ENCODE peak calls at places on chromosomes 7 and 10, in five cellular contexts. A is HepG2, Z is upper lobe of left lung, R is GM12878, Y is K562. B is an unnamed sample.
A peak's percentile ranks its signal among the peaks of the same experiment; 100 is the strongest.

GRCh38 chr7:150754950-150755349 is 17.7 kb downstream of the GIMAP5 start:
- ATAC-seq in A (no peak), Z (no peak), Y (no peak), R (no peak), B (no peak)

GRCh38 chr10:110458583-110458920 is 39.2 kb upstream of the DUSP5 start:
- ATAC-seq in A (no peak), R (peak; percentile 13), Z (peak; percentile 32), Y (no peak), B (peak; percentile 64)

GRCh38 chr10:100987685-100988049 is 324 bp downstream of the TWNK start:
- ATAC-seq in Z (no peak), Y (peak; percentile 28), R (peak; percentile 15), A (peak; percentile 1), B (no peak)

GRCh38 chr7:2796358-2797352 is 47.5 kb downstream of the GNA12 start:
- ATAC-seq in Z (peak; percentile 58), Y (no peak), R (no peak), A (no peak), B (peak; percentile 87)

GRCh38 chr7:30474893-30475292 is 3.7 kb downstream of the NOD1 start:
- ATAC-seq in A (no peak), Y (no peak), R (no peak), Z (no peak), B (peak; percentile 62)

GRCh38 chr10:129892571-129893045 is 71.5 kb downstream of the EBF3 start:
- ATAC-seq in Y (no peak), Z (no peak), A (no peak), R (no peak), B (no peak)

GRCh38 chr10:120600871-120601644 is 144.0 kb downstream of the PLPP4 start:
- ATAC-seq in Z (no peak), A (peak; percentile 84), R (peak; percentile 60), Y (peak; percentile 55), B (no peak)

GRCh38 chr7:111433426-111433825 is 128.9 kb downstream of the IMMP2L start:
- ATAC-seq in Z (no peak), A (no peak), Y (no peak), R (no peak), B (no peak)

GRCh38 chr7:137084607-137085380 is 216.3 kb downstream of the CHRM2 start:
- ATAC-seq in R (no peak), A (no peak), Y (no peak), Z (no peak), B (no peak)

GRCh38 chr7:22406715-22407114 is 49.8 kb upstream of the RAPGEF5 start:
- ATAC-seq in Z (no peak), A (no peak), R (no peak), Y (no peak), B (no peak)

GRCh38 chr7:155234950-155235789 is 62.5 kb upstream of the INSIG1 start:
- ATAC-seq in R (peak; percentile 63), Y (no peak), A (peak; percentile 48), Z (no peak), B (no peak)

GRCh38 chr10:133396035-133396624 is 2.2 kb downstream of the MTG1 start:
- ATAC-seq in R (no peak), Z (no peak), A (no peak), Y (no peak), B (no peak)

GRCh38 chr10:105274671-105275070 is 633.6 kb downstream of the SORCS3 start:
- ATAC-seq in A (no peak), Z (no peak), R (no peak), Y (no peak), B (no peak)

DNA sequence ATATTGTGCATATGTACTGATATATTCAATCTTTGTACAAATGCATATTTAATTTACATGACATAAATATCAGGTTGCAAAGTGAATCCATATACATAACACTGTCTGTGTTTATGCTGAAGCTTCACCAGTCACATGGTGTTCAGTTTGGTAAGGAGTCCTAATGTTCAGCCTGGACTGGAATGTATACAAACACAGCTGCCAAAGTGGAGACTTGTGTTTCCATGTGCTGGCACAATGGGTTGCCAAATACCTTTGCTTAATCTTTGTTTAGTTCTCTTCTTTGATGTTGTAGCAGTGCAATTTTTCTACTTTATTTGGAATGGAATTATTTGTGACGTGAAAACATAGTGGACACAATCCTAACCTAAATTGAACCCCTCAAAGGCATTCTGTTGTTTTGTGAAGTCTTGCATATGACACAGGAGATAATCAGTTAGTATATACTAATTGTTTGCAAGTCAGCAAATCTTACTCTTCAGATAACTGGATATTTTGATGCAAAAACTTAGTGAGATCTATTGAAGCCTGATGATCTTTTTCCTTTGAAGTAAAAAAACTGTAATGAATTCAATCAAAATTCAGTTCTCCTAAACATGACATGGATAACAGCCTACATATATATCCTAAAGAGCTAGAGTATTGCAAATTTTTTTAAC is 17.2 kb upstream of the ARL4A start:
- ATAC-seq in A (peak; percentile 93), Z (no peak), R (no peak), Y (peak; percentile 34), B (peak; percentile 93)
- TF ChIP-seq EP300 in A (no peak), Z (no peak), R (no peak), Y (no peak), B (peak; percentile 73)

GRCh38 chr7:74115326-74115725 is 31.7 kb downstream of the LIMK1 start:
- ATAC-seq in R (no peak), Z (no peak), Y (peak; percentile 81), A (peak; percentile 39), B (no peak)
- TF ChIP-seq CTCF in R (no peak), Z (no peak), Y (no peak), A (no peak), B (no peak)

GRCh38 chr10:71075066-71075758 is 137.2 kb upstream of the UNC5B start:
- ATAC-seq in Z (no peak), A (no peak), R (no peak), Y (no peak), B (no peak)

GRCh38 chr10:71072820-71073205 is 139.6 kb upstream of the UNC5B start:
- ATAC-seq in R (no peak), Z (no peak), A (no peak), Y (no peak), B (no peak)

GRCh38 chr10:71073451-71074175 is 138.8 kb upstream of the UNC5B start:
- ATAC-seq in Z (no peak), Y (no peak), R (no peak), A (no peak), B (no peak)

GRCh38 chr10:71075759-71076472 is 136.5 kb upstream of the UNC5B start:
- ATAC-seq in R (no peak), Y (no peak), A (no peak), Z (no peak), B (no peak)

DNA sequence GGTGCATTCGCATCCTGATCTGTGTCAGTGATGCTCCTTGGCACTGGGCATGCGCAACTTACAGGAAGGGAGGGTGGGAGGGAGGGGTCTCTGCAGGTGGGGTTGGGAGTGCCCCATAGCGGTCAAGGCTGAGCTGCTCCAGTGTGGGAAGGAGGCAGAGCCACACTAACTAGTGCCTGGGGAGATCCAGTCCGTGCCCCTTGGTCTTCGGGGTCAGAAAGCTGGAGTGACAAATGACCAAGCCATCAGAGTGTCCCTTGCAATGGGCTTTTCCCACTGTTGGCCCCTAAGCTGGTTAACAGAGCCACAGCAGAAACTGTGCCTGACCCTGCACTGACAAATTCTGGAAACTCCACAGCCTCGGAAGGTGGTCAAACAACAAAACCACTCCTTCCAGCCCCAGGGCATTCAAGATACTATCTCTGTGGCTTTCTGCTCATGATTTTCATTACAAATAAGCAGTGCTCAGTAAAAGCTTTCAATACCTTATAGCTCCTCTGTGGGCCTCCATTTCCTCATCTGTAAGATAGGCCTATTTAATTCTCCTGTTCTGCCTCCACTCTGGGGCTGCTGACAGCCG is 138.1 kb upstream of the UNC5B start:
- ATAC-seq in Z (no peak), R (no peak), A (no peak), Y (peak; percentile 68), B (no peak)
- H3K27me3 ChIP-seq in Z (no peaks in the 10 kb centered on the region), R (no peaks in the 10 kb centered on the region), A (peaks cover 7% of the 10 kb centered on the region), Y (peaks cover 94% of the 10 kb centered on the region), B (no peaks in the 10 kb centered on the region)

GRCh38 chr10:62048473-62048872 is 147.0 kb downstream of the ARID5B start:
- ATAC-seq in R (no peak), Y (no peak), Z (no peak), A (no peak), B (no peak)
- TF ChIP-seq EP300 in R (peak; percentile 39), Y (no peak), Z (no peak), A (no peak), B (no peak)

GRCh38 chr7:5491251-5492044 is 67.8 kb upstream of the TNRC18 start:
- ATAC-seq in A (no peak), Z (no peak), R (no peak), Y (no peak), B (no peak)

GRCh38 chr7:5488286-5488878 is 64.7 kb upstream of the TNRC18 start:
- ATAC-seq in Z (no peak), R (no peak), A (no peak), Y (no peak), B (no peak)

GRCh38 chr7:5492249-5493020 is 68.8 kb upstream of the TNRC18 start:
- ATAC-seq in Y (peak; percentile 39), Z (no peak), A (no peak), R (no peak), B (no peak)

GRCh38 chr7:5494320-5494682 is 70.7 kb upstream of the TNRC18 start:
- ATAC-seq in Z (no peak), A (no peak), R (no peak), Y (no peak), B (no peak)

GRCh38 chr7:5489991-5490536 is 66.4 kb upstream of the TNRC18 start:
- ATAC-seq in Z (no peak), R (no peak), Y (no peak), A (no peak), B (no peak)
- TF ChIP-seq CTCF in Z (no peak), R (no peak), Y (no peak), A (no peak), B (no peak)

DNA sequence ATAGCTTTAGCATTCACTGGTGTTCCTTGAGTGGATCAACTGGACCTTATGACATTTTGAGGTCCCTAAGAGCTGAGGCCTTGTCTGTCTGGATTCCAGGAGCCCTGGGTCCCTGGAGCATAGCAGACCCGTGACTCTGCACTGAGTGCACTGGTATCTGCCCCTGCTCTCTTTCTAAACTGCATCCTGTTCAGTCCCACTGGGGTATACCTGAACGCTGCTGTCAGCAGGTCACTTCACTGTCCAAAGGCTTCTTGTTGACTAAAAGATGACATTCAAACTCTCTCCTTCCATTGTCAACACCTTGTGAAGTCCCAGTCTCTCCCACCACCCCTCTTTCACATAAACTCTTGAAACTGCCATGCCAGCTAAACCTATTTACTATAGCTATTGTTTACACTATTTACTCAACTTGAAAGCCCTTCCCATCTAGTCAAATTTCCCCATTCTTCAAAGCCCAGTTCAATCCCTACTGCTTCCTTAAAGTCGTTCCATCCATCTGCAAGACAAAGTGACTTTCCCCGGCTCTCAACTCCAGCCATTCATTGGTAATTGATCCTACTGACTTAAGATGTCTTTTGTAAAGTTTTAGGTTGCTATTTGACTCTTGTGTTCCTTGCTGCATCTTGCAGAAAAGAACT is 523.3 kb downstream of the KCNMA1 start:
- ATAC-seq in Y (no peak), R (no peak), Z (no peak), A (no peak), B (no peak)
- H3K27me3 ChIP-seq in Y (peaks cover 7% of the 10 kb centered on the region), R (no peaks in the 10 kb centered on the region), Z (no peaks in the 10 kb centered on the region), A (no peaks in the 10 kb centered on the region), B (no peaks in the 10 kb centered on the region)

DNA sequence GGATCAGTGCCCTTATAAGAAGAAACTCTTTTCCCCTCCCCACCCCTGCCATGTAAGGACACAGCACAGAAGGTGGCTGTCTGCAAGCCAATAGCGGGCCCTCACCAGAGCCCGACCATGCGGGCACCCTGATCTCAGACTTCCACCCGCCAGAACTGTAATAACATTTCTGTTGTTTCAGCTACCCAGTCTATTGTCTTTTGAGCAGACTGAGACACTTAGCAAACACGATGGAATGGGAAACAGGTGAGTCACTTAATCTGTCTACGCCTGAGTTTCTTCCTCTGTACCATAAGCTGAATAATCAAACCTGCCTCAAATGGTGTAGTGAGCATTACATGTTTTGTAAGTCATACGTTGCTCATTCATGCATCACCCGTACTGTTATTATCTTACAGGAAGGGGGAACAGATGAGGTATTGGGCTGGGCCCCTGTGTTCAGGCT is 58.2 kb downstream of the STRA8 start:
- ATAC-seq in A (no peak), Y (peak; percentile 23), Z (no peak), R (no peak), B (no peak)
- TF ChIP-seq EP300 in A (no peak), Y (no peak), Z (no peak), R (no peak), B (no peak)

B was measured in gastroesophageal sphincter.